ENCODE peak calls at places on chromosomes 2 and 18, in five cellular contexts. One of them, this sample, is unnamed.

GRCh38 chr2:216696751-216697560 is 1.6 kb upstream of the IGFBP5 start:
- DNase-seq in GM20000: no peak
- DNase-seq in activated T-helper 1 cell treated with Interleukin-2 at 50 U/mL for 16 hours: no peak
- DNase-seq in HAP-1: peak; percentile 34
- DNase-seq in GM04503: no peak
- DNase-seq in this sample: peak; percentile 33

GRCh38 chr2:11129598-11130449 is 25.4 kb upstream of the SLC66A3 start:
- DNase-seq in GM20000: peak; percentile 74
- DNase-seq in activated T-helper 1 cell treated with Interleukin-2 at 50 U/mL for 16 hours: peak; percentile 80
- DNase-seq in HAP-1: peak; percentile 92
- DNase-seq in GM04503: no peak
- DNase-seq in this sample: no peak

GRCh38 chr2:50535971-50536759 is 495.8 kb downstream of the NRXN1 start:
- DNase-seq in GM20000: no peak
- DNase-seq in activated T-helper 1 cell treated with Interleukin-2 at 50 U/mL for 16 hours: no peak
- DNase-seq in HAP-1: peak; percentile 44
- DNase-seq in GM04503: no peak
- DNase-seq in this sample: peak; percentile 27

GRCh38 chr2:40625849-40626248 is 174.0 kb upstream of the SLC8A1 start:
- DNase-seq in GM20000: no peak
- DNase-seq in activated T-helper 1 cell treated with Interleukin-2 at 50 U/mL for 16 hours: no peak
- DNase-seq in HAP-1: no peak
- DNase-seq in GM04503: peak; percentile 41
- DNase-seq in this sample: no peak

GRCh38 chr2:42618972-42619371 is 50.5 kb downstream of the MTA3 start:
- DNase-seq in GM20000: no peak
- DNase-seq in activated T-helper 1 cell treated with Interleukin-2 at 50 U/mL for 16 hours: no peak
- DNase-seq in HAP-1: no peak
- DNase-seq in GM04503: peak; percentile 42
- DNase-seq in this sample: peak; percentile 25

GRCh38 chr2:240172071-240172895 is 31.8 kb upstream of the OTOS start:
- DNase-seq in GM20000: no peak
- DNase-seq in activated T-helper 1 cell treated with Interleukin-2 at 50 U/mL for 16 hours: no peak
- DNase-seq in HAP-1: no peak
- DNase-seq in GM04503: no peak
- DNase-seq in this sample: no peak

GRCh38 chr18:27017901-27018500 is 152.5 kb upstream of the AQP4 start:
- DNase-seq in GM20000: peak; percentile 8
- DNase-seq in activated T-helper 1 cell treated with Interleukin-2 at 50 U/mL for 16 hours: no peak
- DNase-seq in HAP-1: no peak
- DNase-seq in GM04503: no peak
- DNase-seq in this sample: peak; percentile 22

GRCh38 chr2:201004370-201004769 is 40.9 kb upstream of the ORC2 start:
- DNase-seq in GM20000: no peak
- DNase-seq in activated T-helper 1 cell treated with Interleukin-2 at 50 U/mL for 16 hours: no peak
- DNase-seq in HAP-1: no peak
- DNase-seq in GM04503: no peak
- DNase-seq in this sample: no peak

GRCh38 chr18:79567481-79568147 is 112.0 kb upstream of the CTDP1 start:
- DNase-seq in GM20000: no peak
- DNase-seq in activated T-helper 1 cell treated with Interleukin-2 at 50 U/mL for 16 hours: no peak
- DNase-seq in HAP-1: no peak
- DNase-seq in GM04503: peak; percentile 61
- DNase-seq in this sample: no peak

GRCh38 chr2:6968319-6969100 is 51.3 kb downstream of the RNF144A start:
- DNase-seq in GM20000: no peak
- DNase-seq in activated T-helper 1 cell treated with Interleukin-2 at 50 U/mL for 16 hours: no peak
- DNase-seq in HAP-1: no peak
- DNase-seq in GM04503: no peak
- DNase-seq in this sample: peak; percentile 74

GRCh38 chr2:188294547-188294946 is 2.9 kb downstream of the GULP1 start:
- DNase-seq in GM20000: no peak
- DNase-seq in activated T-helper 1 cell treated with Interleukin-2 at 50 U/mL for 16 hours: no peak
- DNase-seq in HAP-1: no peak
- DNase-seq in GM04503: no peak
- DNase-seq in this sample: no peak

GRCh38 chr2:26630669-26631360 is 10.4 kb downstream of the CIB4 start:
- DNase-seq in GM20000: no peak
- DNase-seq in activated T-helper 1 cell treated with Interleukin-2 at 50 U/mL for 16 hours: no peak
- DNase-seq in HAP-1: no peak
- DNase-seq in GM04503: no peak
- DNase-seq in this sample: no peak

This sample was measured in putamen.